ENCODE peak calls at places on chromosome 14, in eight cellular contexts. One of them, this sample, is unnamed.

GRCh38 chr14:68862954-68863594 is 70.2 kb upstream of the ZFP36L1 start:
- DNase-seq in fibroblast of mammary gland: peak; percentile 82
- DNase-seq in cardiac muscle cell: peak; percentile 90
- DNase-seq in germinal center: peak; percentile 64
- DNase-seq in Peyer's patch: peak; percentile 88
- DNase-seq in cardiac fibroblast: peak; percentile 92
- DNase-seq in NCI-H2081: peak; percentile 76
- DNase-seq in HTR-8/SVneo: peak; percentile 99
- DNase-seq in this sample: peak; percentile 88

GRCh38 chr14:81352413-81352812 is 47.7 kb downstream of the STON2 start:
- DNase-seq in fibroblast of mammary gland: no peak
- DNase-seq in cardiac muscle cell: no peak
- DNase-seq in germinal center: no peak
- DNase-seq in Peyer's patch: no peak
- DNase-seq in cardiac fibroblast: no peak
- DNase-seq in NCI-H2081: no peak
- DNase-seq in HTR-8/SVneo: no peak
- DNase-seq in this sample: no peak

GRCh38 chr14:69129264-69129880 is 23.5 kb downstream of the DCAF5 start:
- DNase-seq in fibroblast of mammary gland: peak; percentile 87
- DNase-seq in cardiac muscle cell: peak; percentile 89
- DNase-seq in germinal center: peak; percentile 70
- DNase-seq in Peyer's patch: peak; percentile 88
- DNase-seq in cardiac fibroblast: peak; percentile 92
- DNase-seq in NCI-H2081: peak; percentile 83
- DNase-seq in HTR-8/SVneo: peak; percentile 97
- DNase-seq in this sample: peak; percentile 82

GRCh38 chr14:90536092-90536491 is 139.3 kb downstream of the CALM1 start:
- DNase-seq in fibroblast of mammary gland: peak; percentile 22
- DNase-seq in cardiac muscle cell: no peak
- DNase-seq in germinal center: no peak
- DNase-seq in Peyer's patch: no peak
- DNase-seq in cardiac fibroblast: no peak
- DNase-seq in NCI-H2081: no peak
- DNase-seq in HTR-8/SVneo: no peak
- DNase-seq in this sample: peak; percentile 87

GRCh38 chr14:74476607-74477006 is 16.5 kb downstream of the NPC2 start:
- DNase-seq in fibroblast of mammary gland: no peak
- DNase-seq in cardiac muscle cell: no peak
- DNase-seq in germinal center: no peak
- DNase-seq in Peyer's patch: no peak
- DNase-seq in cardiac fibroblast: no peak
- DNase-seq in NCI-H2081: no peak
- DNase-seq in HTR-8/SVneo: no peak
- DNase-seq in this sample: no peak

GRCh38 chr14:91059576-91060471 is 617 bp downstream of the RPS6KA5 start:
- DNase-seq in fibroblast of mammary gland: peak; percentile 1
- DNase-seq in cardiac muscle cell: peak; percentile 77
- DNase-seq in germinal center: peak; percentile 63
- DNase-seq in Peyer's patch: peak; percentile 81
- DNase-seq in cardiac fibroblast: no peak
- DNase-seq in NCI-H2081: peak; percentile 74
- DNase-seq in HTR-8/SVneo: peak; percentile 41
- DNase-seq in this sample: peak; percentile 88

GRCh38 chr14:104206281-104206904 is 68.0 kb downstream of the KIF26A start:
- DNase-seq in fibroblast of mammary gland: no peak
- DNase-seq in cardiac muscle cell: peak; percentile 77
- DNase-seq in germinal center: no peak
- DNase-seq in Peyer's patch: peak; percentile 65
- DNase-seq in cardiac fibroblast: no peak
- DNase-seq in NCI-H2081: peak; percentile 74
- DNase-seq in HTR-8/SVneo: no peak
- DNase-seq in this sample: peak; percentile 55

GRCh38 chr14:78170203-78170602 is at the start of gene NRXN3:
- DNase-seq in fibroblast of mammary gland: no peak
- DNase-seq in cardiac muscle cell: peak; percentile 66
- DNase-seq in germinal center: no peak
- DNase-seq in Peyer's patch: no peak
- DNase-seq in cardiac fibroblast: no peak
- DNase-seq in NCI-H2081: peak; percentile 10
- DNase-seq in HTR-8/SVneo: no peak
- DNase-seq in this sample: no peak

GRCh38 chr14:61244051-61244450 is 37.1 kb downstream of the TMEM30B start:
- DNase-seq in fibroblast of mammary gland: no peak
- DNase-seq in cardiac muscle cell: no peak
- DNase-seq in germinal center: no peak
- DNase-seq in Peyer's patch: no peak
- DNase-seq in cardiac fibroblast: no peak
- DNase-seq in NCI-H2081: no peak
- DNase-seq in HTR-8/SVneo: no peak
- DNase-seq in this sample: no peak

GRCh38 chr14:64879635-64880381 is at the start of gene SPTB:
- DNase-seq in fibroblast of mammary gland: no peak
- DNase-seq in cardiac muscle cell: peak; percentile 63
- DNase-seq in germinal center: peak; percentile 67
- DNase-seq in Peyer's patch: peak; percentile 64
- DNase-seq in cardiac fibroblast: no peak
- DNase-seq in NCI-H2081: peak; percentile 69
- DNase-seq in HTR-8/SVneo: peak; percentile 78
- DNase-seq in this sample: peak; percentile 87

GRCh38 chr14:61346793-61347192 is 25.4 kb downstream of the PRKCH start:
- DNase-seq in fibroblast of mammary gland: no peak
- DNase-seq in cardiac muscle cell: no peak
- DNase-seq in germinal center: no peak
- DNase-seq in Peyer's patch: no peak
- DNase-seq in cardiac fibroblast: peak; percentile 73
- DNase-seq in NCI-H2081: no peak
- DNase-seq in HTR-8/SVneo: no peak
- DNase-seq in this sample: no peak

GRCh38 chr14:35400707-35401421 is 3.7 kb downstream of the NFKBIA start:
- DNase-seq in fibroblast of mammary gland: no peak
- DNase-seq in cardiac muscle cell: no peak
- DNase-seq in germinal center: no peak
- DNase-seq in Peyer's patch: no peak
- DNase-seq in cardiac fibroblast: peak; percentile 60
- DNase-seq in NCI-H2081: no peak
- DNase-seq in HTR-8/SVneo: no peak
- DNase-seq in this sample: no peak

GRCh38 chr14:60210703-60211102 is 38.3 kb upstream of the PPM1A start:
- DNase-seq in fibroblast of mammary gland: no peak
- DNase-seq in cardiac muscle cell: no peak
- DNase-seq in germinal center: no peak
- DNase-seq in Peyer's patch: no peak
- DNase-seq in cardiac fibroblast: no peak
- DNase-seq in NCI-H2081: no peak
- DNase-seq in HTR-8/SVneo: no peak
- DNase-seq in this sample: no peak

GRCh38 chr14:58844544-58844943 is 206.8 kb downstream of the DACT1 start:
- DNase-seq in fibroblast of mammary gland: no peak
- DNase-seq in cardiac muscle cell: no peak
- DNase-seq in germinal center: no peak
- DNase-seq in Peyer's patch: no peak
- DNase-seq in cardiac fibroblast: no peak
- DNase-seq in NCI-H2081: no peak
- DNase-seq in HTR-8/SVneo: no peak
- DNase-seq in this sample: no peak

GRCh38 chr14:58780595-58780994 is 142.8 kb downstream of the DACT1 start:
- DNase-seq in fibroblast of mammary gland: no peak
- DNase-seq in cardiac muscle cell: no peak
- DNase-seq in germinal center: no peak
- DNase-seq in Peyer's patch: peak; percentile 80
- DNase-seq in cardiac fibroblast: no peak
- DNase-seq in NCI-H2081: no peak
- DNase-seq in HTR-8/SVneo: no peak
- DNase-seq in this sample: no peak

This sample was measured in right cardiac atrium.